ENCODE peak calls at places on chromosomes 1 and 21, in ten cellular contexts. S, R, J, A, D, K, H, V, L and M are unnamed samples.

GRCh38 chr1:82795503-82796149 is 994.9 kb downstream of the ADGRL2 start:
- DNase-seq in H (no peak), L (no peak), D (no peak), R (no peak), K (no peak), A (no peak), V (no peak), S (no peak), J (no peak), M (no peak)

GRCh38 chr1:56376188-56376984 is 203.0 kb downstream of the PLPP3 start:
- DNase-seq in R (no peak), J (no peak), H (no peak), L (no peak), V (no peak), K (no peak), D (no peak), A (peak), S (no peak), M (no peak)

GRCh38 chr1:159829822-159830455 is 3.3 kb downstream of the SLAMF8 start:
- DNase-seq in D (no peak), S (no peak), A (no peak), H (no peak), K (peak), V (no peak), R (no peak), L (no peak), J (no peak), M (no peak)

GRCh38 chr1:205339197-205339702 is 17.5 kb downstream of the KLHDC8A start:
- DNase-seq in K (no peak), H (no peak), L (no peak), S (no peak), J (no peak), V (no peak), R (no peak), A (no peak), D (no peak), M (no peak)

GRCh38 chr1:162161921-162162550 is 92.5 kb downstream of the NOS1AP start:
- DNase-seq in R (no peak), A (no peak), V (no peak), K (peak), H (no peak), D (no peak), J (no peak), L (no peak), S (no peak), M (no peak)

GRCh38 chr1:3577711-3578432 is 33.4 kb downstream of the MEGF6 start:
- DNase-seq in D (no peak), A (no peak), S (no peak), H (no peak), J (no peak), V (no peak), R (no peak), L (no peak), K (no peak), M (no peak)

GRCh38 chr1:11046270-11046566 is 821 bp downstream of the MASP2 start:
- DNase-seq in A (no peak), H (no peak), L (no peak), J (no peak), S (no peak), R (no peak), K (no peak), V (no peak), D (no peak), M (no peak)

GRCh38 chr1:86914635-86914997 is at the start of gene HS2ST1:
- DNase-seq in H (no peak), K (no peak), S (no peak), V (no peak), A (no peak), L (no peak), J (no peak), D (no peak), R (no peak), M (no peak)

GRCh38 chr1:147236959-147237791 is 5.3 kb upstream of the CHD1L start:
- DNase-seq in V (no peak), D (no peak), L (peak), J (peak), S (no peak), K (no peak), A (no peak), H (no peak), R (no peak), M (no peak)

GRCh38 chr1:235558783-235559182 is 54.5 kb upstream of the B3GALNT2 start:
- DNase-seq in K (no peak), J (no peak), A (no peak), R (no peak), V (no peak), S (no peak), D (no peak), L (no peak), H (no peak), M (no peak)

GRCh38 chr1:82819234-82819633 is 1018.5 kb downstream of the ADGRL2 start:
- DNase-seq in D (no peak), L (no peak), H (no peak), A (no peak), R (no peak), S (no peak), V (no peak), J (no peak), K (no peak), M (no peak)

GRCh38 chr21:32331444-32332305 is 33.0 kb downstream of the MRAP start:
- DNase-seq in R (no peak), K (no peak), J (no peak), S (no peak), V (no peak), D (no peak), A (no peak), H (no peak), L (no peak), M (no peak)

GRCh38 chr1:203686091-203686632 is 59.5 kb downstream of the ATP2B4 start:
- DNase-seq in L (peak), J (no peak), A (no peak), V (no peak), S (peak), H (no peak), D (no peak), R (peak), K (no peak), M (peak)

GRCh38 chr1:110961902-110962301 is 1.8 kb downstream of the LRIF1 start:
- DNase-seq in R (no peak), J (no peak), H (no peak), K (no peak), S (no peak), D (no peak), A (no peak), V (no peak), L (no peak), M (no peak)

GRCh38 chr1:13619909-13620308 is 36.3 kb downstream of the PDPN start:
- DNase-seq in V (no peak), A (peak), K (no peak), R (no peak), J (no peak), L (no peak), S (no peak), H (no peak), D (no peak), M (no peak)

GRCh38 chr1:203537806-203538464 is 44.0 kb downstream of the OPTC start:
- DNase-seq in J (peak), S (no peak), A (no peak), H (no peak), L (peak), K (no peak), D (no peak), V (no peak), R (no peak), M (no peak)

GRCh38 chr1:72000809-72001208 is 281.5 kb downstream of the NEGR1 start:
- DNase-seq in D (no peak), H (no peak), S (no peak), L (peak), V (no peak), A (no peak), J (no peak), K (no peak), R (peak), M (no peak)

GRCh38 chr21:42959754-42960153 is 14.6 kb upstream of the PKNOX1 start:
- DNase-seq in J (no peak), V (no peak), A (no peak), H (no peak), K (no peak), D (no peak), S (no peak), L (no peak), R (no peak), M (no peak)

GRCh38 chr1:17909634-17910033 is 154.5 kb downstream of the ACTL8 start:
- DNase-seq in D (peak), S (no peak), A (no peak), L (peak), H (no peak), V (no peak), J (no peak), R (no peak), K (peak), M (no peak)